ENCODE peak calls at places on chromosomes 2 and 18, in eight cellular contexts. U is thoracic aorta, B is transverse colon, D is astrocyte, W is Panc1, N is endodermal cell, X is body of pancreas, Q is BJ. P is an unnamed sample.
A peak's percentile ranks its signal among the peaks of the same experiment; 100 is the strongest.

GRCh38 chr2:161327582-161327981 is 19.4 kb downstream of the PSMD14 start:
- DNase-seq in U (no peak), B (no peak), D (no peak), W (no peak), N (no peak), X (no peak), Q (no peak), P (no peak)

GRCh38 chr18:53426656-53427055 is 797.8 kb downstream of the MBD2 start:
- DNase-seq in U (no peak), B (no peak), D (no peak), W (no peak), N (peak; percentile 51), X (no peak), Q (no peak), P (no peak)

GRCh38 chr2:33123216-33123615 is 176.5 kb downstream of the LTBP1 start:
- DNase-seq in U (no peak), B (no peak), D (peak; percentile 64), W (no peak), N (no peak), X (no peak), Q (no peak), P (no peak)

GRCh38 chr18:58671941-58672565 is 788 bp downstream of the MALT1 start:
- DNase-seq in U (no peak), B (peak; percentile 62), D (peak; percentile 36), W (no peak), N (no peak), X (no peak), Q (no peak), P (no peak)

GRCh38 chr2:152236191-152236925 is 60.8 kb upstream of the STAM2 start:
- DNase-seq in U (no peak), B (no peak), D (no peak), W (no peak), N (no peak), X (no peak), Q (no peak), P (no peak)

GRCh38 chr2:98727758-98728718 is 2.9 kb downstream of the MGAT4A start:
- DNase-seq in U (no peak), B (no peak), D (no peak), W (no peak), N (no peak), X (no peak), Q (no peak), P (no peak)

GRCh38 chr2:62447411-62447810 is 58.6 kb downstream of the TMEM17 start:
- DNase-seq in U (no peak), B (no peak), D (no peak), W (no peak), N (no peak), X (no peak), Q (no peak), P (no peak)

GRCh38 chr2:16109368-16109820 is 169.0 kb downstream of the MYCN start:
- DNase-seq in U (no peak), B (no peak), D (no peak), W (no peak), N (no peak), X (no peak), Q (no peak), P (no peak)

GRCh38 chr2:75788154-75788553 is 77.4 kb upstream of the GCFC2 start:
- DNase-seq in U (no peak), B (no peak), D (no peak), W (no peak), N (no peak), X (peak; percentile 16), Q (no peak), P (no peak)

GRCh38 chr2:200509227-200509607 is 651 bp downstream of the KCTD18 start:
- DNase-seq in U (no peak), B (no peak), D (no peak), W (no peak), N (peak; percentile 55), X (no peak), Q (no peak), P (no peak)

GRCh38 chr2:41934323-41935003 is 113.4 kb upstream of the PKDCC start:
- DNase-seq in U (no peak), B (no peak), D (peak; percentile 85), W (no peak), N (no peak), X (no peak), Q (no peak), P (no peak)

GRCh38 chr2:41933585-41934322 is 114.1 kb upstream of the PKDCC start:
- DNase-seq in U (no peak), B (no peak), D (peak; percentile 95), W (no peak), N (no peak), X (no peak), Q (peak; percentile 48), P (no peak)

GRCh38 chr2:41935004-41935401 is 112.8 kb upstream of the PKDCC start:
- DNase-seq in U (no peak), B (no peak), D (no peak), W (no peak), N (no peak), X (no peak), Q (no peak), P (no peak)

GRCh38 chr2:41932241-41933034 is 115.4 kb upstream of the PKDCC start:
- DNase-seq in U (no peak), B (peak; percentile 46), D (peak; percentile 95), W (no peak), N (no peak), X (peak; percentile 34), Q (no peak), P (no peak)

DNA sequence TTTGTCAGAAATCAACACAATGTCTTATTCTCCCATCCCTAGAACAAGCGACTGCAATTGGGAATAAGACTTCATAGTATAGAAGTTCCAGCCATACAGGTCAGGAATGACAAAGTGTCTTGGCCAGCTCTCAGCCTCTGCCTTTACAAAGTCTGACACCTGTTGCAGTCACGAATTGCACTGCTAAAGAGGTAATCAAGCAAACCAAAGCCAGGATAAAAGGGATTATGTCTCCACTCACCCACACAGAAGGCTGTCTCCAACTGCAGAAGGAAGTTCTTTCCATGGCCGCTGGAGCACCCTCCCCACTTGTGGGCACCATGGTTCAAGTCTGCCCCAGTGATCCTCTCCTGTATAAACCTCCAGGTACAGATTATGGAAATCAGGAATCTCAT is 114.8 kb upstream of the PKDCC start:
- DNase-seq in U (no peak), B (no peak), D (peak; percentile 56), W (no peak), N (no peak), X (no peak), Q (no peak), P (no peak)
- TF ChIP-seq CTCF in U (no peak), B (no peak), D (no peak), W (no peak), N (no peak), X (no peak), Q (no peak), P (no peak)

GRCh38 chr2:86788881-86789686 is 1.6 kb downstream of the CD8A start:
- DNase-seq in U (no peak), B (no peak), D (no peak), W (no peak), N (peak; percentile 87), X (no peak), Q (no peak), P (no peak)
- H3K4me3 ChIP-seq in U (peak overlapping the region; percentile 55), B (no peak overlapping the region), D (no peak overlapping the region), W (no peak overlapping the region), N (no peak overlapping the region), X (no peak overlapping the region), Q (no peak overlapping the region), P (no peak overlapping the region)

GRCh38 chr2:80259292-80259691 is 45.3 kb downstream of the LRRTM1 start:
- DNase-seq in U (no peak), B (no peak), D (no peak), W (no peak), N (no peak), X (no peak), Q (no peak), P (no peak)

GRCh38 chr2:80258793-80259192 is 45.8 kb downstream of the LRRTM1 start:
- DNase-seq in U (no peak), B (no peak), D (no peak), W (no peak), N (no peak), X (no peak), Q (no peak), P (no peak)

GRCh38 chr2:80258321-80258720 is 46.2 kb downstream of the LRRTM1 start:
- DNase-seq in U (no peak), B (no peak), D (no peak), W (no peak), N (no peak), X (no peak), Q (no peak), P (no peak)

GRCh38 chr2:80252294-80252986 is 52.1 kb downstream of the LRRTM1 start:
- DNase-seq in U (no peak), B (peak; percentile 13), D (no peak), W (no peak), N (no peak), X (no peak), Q (no peak), P (no peak)

GRCh38 chr2:80256396-80257167 is 48.0 kb downstream of the LRRTM1 start:
- DNase-seq in U (no peak), B (no peak), D (no peak), W (no peak), N (peak; percentile 53), X (no peak), Q (no peak), P (no peak)
- TF ChIP-seq CTCF in U (no peak), B (peak; percentile 24), D (peak; percentile 33), W (peak; percentile 43), N (peak; percentile 81), X (peak; percentile 15), Q (peak; percentile 50), P (peak; percentile 43)

GRCh38 chr2:29016500-29016899 is 35.4 kb downstream of the TOGARAM2 start:
- DNase-seq in U (no peak), B (no peak), D (no peak), W (no peak), N (no peak), X (no peak), Q (no peak), P (no peak)

GRCh38 chr2:29014331-29014730 is 33.2 kb downstream of the TOGARAM2 start:
- DNase-seq in U (no peak), B (no peak), D (no peak), W (no peak), N (no peak), X (no peak), Q (no peak), P (no peak)

GRCh38 chr2:29015701-29016470 is 34.8 kb downstream of the TOGARAM2 start:
- DNase-seq in U (no peak), B (no peak), D (no peak), W (no peak), N (no peak), X (no peak), Q (no peak), P (no peak)

GRCh38 chr2:29013046-29013780 is 32.1 kb downstream of the TOGARAM2 start:
- DNase-seq in U (no peak), B (no peak), D (no peak), W (peak; percentile 1), N (no peak), X (no peak), Q (no peak), P (no peak)

DNA sequence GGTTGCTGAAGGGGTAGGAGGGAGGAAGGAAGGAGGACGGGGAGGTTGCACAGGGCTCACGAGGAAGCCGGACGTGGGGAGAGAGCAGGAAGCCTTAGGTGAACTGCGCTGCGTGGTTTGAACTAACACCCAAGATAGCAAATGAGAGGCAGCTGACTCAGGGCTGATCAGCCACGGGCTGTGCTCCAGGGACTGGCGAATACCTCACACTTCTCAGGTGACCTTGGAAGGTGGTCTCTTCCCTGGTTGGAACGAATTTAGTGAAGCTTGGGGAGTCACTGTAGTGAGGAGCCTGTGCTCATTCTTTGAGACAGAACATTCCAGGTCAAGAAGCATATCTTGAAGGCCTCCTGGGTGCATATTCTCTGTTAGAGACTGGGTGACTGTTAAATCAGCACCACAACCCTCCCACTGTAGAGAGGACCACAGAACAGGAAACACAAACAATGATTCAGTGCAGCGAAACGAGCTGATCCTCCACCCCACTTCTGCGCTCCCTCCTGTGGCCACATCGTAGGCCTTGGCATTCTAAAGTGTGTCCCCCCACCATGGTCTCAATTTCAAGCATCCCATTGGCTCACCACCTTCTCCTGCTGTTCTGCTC is 33.8 kb downstream of the TOGARAM2 start:
- DNase-seq in U (no peak), B (peak; percentile 59), D (peak; percentile 80), W (no peak), N (no peak), X (no peak), Q (no peak), P (no peak)
- H3K4me3 ChIP-seq in U (no peak overlapping the region), B (no peak overlapping the region), D (no peak overlapping the region), W (no peak overlapping the region), N (no peak overlapping the region), X (no peak overlapping the region), Q (no peak overlapping the region), P (no peak overlapping the region)

P was measured in LNCaP clone FGC.